ENCODE peak calls at places on chromosomes 4 and X, in ten cellular contexts. A, Q, B, T, W, F, X, E, J and M are unnamed samples.

GRCh38 chrX:12979630-12980015 is 4.7 kb downstream of the TMSB4X start:
- DNase-seq in J (no peak), F (peak), B (no peak), W (no peak), T (no peak), X (no peak), Q (no peak), E (no peak), A (no peak), M (no peak)

GRCh38 chr4:23368081-23368697 is 521.7 kb downstream of the PPARGC1A start:
- DNase-seq in J (peak), X (no peak), F (no peak), Q (peak), B (no peak), T (peak), A (no peak), W (no peak), E (peak), M (no peak)

GRCh38 chrX:44871114-44871645 is 1.8 kb upstream of the KDM6A start:
- DNase-seq in J (peak), W (no peak), E (no peak), B (no peak), A (no peak), X (no peak), F (no peak), T (no peak), Q (peak), M (no peak)

GRCh38 chrX:7925867-7926472 is 1.2 kb downstream of the PNPLA4 start:
- DNase-seq in E (peak), W (no peak), F (peak), T (peak), A (peak), Q (peak), J (peak), X (peak), B (no peak), M (peak)

GRCh38 chr4:55793479-55793878 is 26.1 kb upstream of the EXOC1L start:
- DNase-seq in A (no peak), J (peak), Q (no peak), F (no peak), B (no peak), E (no peak), X (no peak), W (no peak), T (no peak), M (no peak)

GRCh38 chrX:35919536-35920309 is at the start of gene CFAP47:
- DNase-seq in A (no peak), W (peak), B (no peak), T (peak), F (no peak), J (peak), E (peak), X (peak), Q (peak), M (no peak)

GRCh38 chr4:14583752-14584151 is 418.5 kb upstream of the CPEB2 start:
- DNase-seq in W (no peak), E (no peak), T (no peak), B (no peak), A (no peak), X (no peak), J (no peak), F (no peak), Q (no peak), M (no peak)

GRCh38 chrX:103919336-103919682 is 43.1 kb upstream of the TMSB15B start:
- DNase-seq in E (peak), J (no peak), B (no peak), W (no peak), Q (peak), F (peak), T (no peak), A (peak), X (no peak), M (no peak)

GRCh38 chrX:50167366-50167765 is 33.4 kb downstream of the AKAP4 start:
- DNase-seq in A (no peak), T (no peak), J (no peak), X (no peak), W (no peak), Q (no peak), F (no peak), B (no peak), E (no peak), M (no peak)

GRCh38 chr4:64250488-64250887 is 158.8 kb downstream of the TECRL start:
- DNase-seq in F (no peak), A (no peak), J (no peak), X (no peak), W (no peak), B (no peak), T (no peak), E (no peak), Q (no peak), M (no peak)